ENCODE peak calls at places on chromosome 3, in seven cellular contexts. One of them, this sample, is unnamed.

GRCh38 chr3:7682822-7683229 is 818.8 kb upstream of the LMCD1 start:
- DNase-seq in stimulated activated CD4-positive, alpha-beta T cell treated with anti-CD3 and anti-CD28 coated beads, TNF-alpha, amount 100 ng/mL, for 1 hour: no peak
- DNase-seq in M059J: no peak
- DNase-seq in progenitor cell of endocrine pancreas: no peak
- DNase-seq in activated CD8-positive, alpha-beta memory T cell treated with anti-CD3 and anti-CD28 coated beads, Interleukin-2, amount 10 ng/mL, durations not matched to agents 7 days and 5 days: no peak
- DNase-seq in tibial nerve: no peak
- DNase-seq in adrenal gland: peak
- DNase-seq in this sample: peak

GRCh38 chr3:8937064-8938020 is 25.9 kb downstream of the RAD18 start:
- DNase-seq in adrenal gland: no peak
- DNase-seq in tibial nerve: no peak
- DNase-seq in stimulated activated CD4-positive, alpha-beta T cell treated with anti-CD3 and anti-CD28 coated beads, TNF-alpha, amount 100 ng/mL, for 1 hour: no peak
- DNase-seq in activated CD8-positive, alpha-beta memory T cell treated with anti-CD3 and anti-CD28 coated beads, Interleukin-2, amount 10 ng/mL, durations not matched to agents 7 days and 5 days: no peak
- DNase-seq in M059J: peak
- DNase-seq in progenitor cell of endocrine pancreas: no peak
- DNase-seq in this sample: no peak

GRCh38 chr3:32045091-32045964 is 61.1 kb upstream of the GPD1L start:
- DNase-seq in progenitor cell of endocrine pancreas: peak
- DNase-seq in tibial nerve: no peak
- DNase-seq in adrenal gland: peak
- DNase-seq in M059J: peak
- DNase-seq in activated CD8-positive, alpha-beta memory T cell treated with anti-CD3 and anti-CD28 coated beads, Interleukin-2, amount 10 ng/mL, durations not matched to agents 7 days and 5 days: no peak
- DNase-seq in stimulated activated CD4-positive, alpha-beta T cell treated with anti-CD3 and anti-CD28 coated beads, TNF-alpha, amount 100 ng/mL, for 1 hour: no peak
- DNase-seq in this sample: peak

GRCh38 chr3:154018100-154018696 is 103.0 kb upstream of the ARHGEF26 start:
- DNase-seq in stimulated activated CD4-positive, alpha-beta T cell treated with anti-CD3 and anti-CD28 coated beads, TNF-alpha, amount 100 ng/mL, for 1 hour: no peak
- DNase-seq in M059J: peak
- DNase-seq in progenitor cell of endocrine pancreas: peak
- DNase-seq in adrenal gland: no peak
- DNase-seq in tibial nerve: no peak
- DNase-seq in activated CD8-positive, alpha-beta memory T cell treated with anti-CD3 and anti-CD28 coated beads, Interleukin-2, amount 10 ng/mL, durations not matched to agents 7 days and 5 days: peak
- DNase-seq in this sample: peak

GRCh38 chr3:131738095-131738494 is 235.3 kb upstream of the MRPL3 start:
- DNase-seq in tibial nerve: no peak
- DNase-seq in M059J: no peak
- DNase-seq in adrenal gland: no peak
- DNase-seq in stimulated activated CD4-positive, alpha-beta T cell treated with anti-CD3 and anti-CD28 coated beads, TNF-alpha, amount 100 ng/mL, for 1 hour: no peak
- DNase-seq in activated CD8-positive, alpha-beta memory T cell treated with anti-CD3 and anti-CD28 coated beads, Interleukin-2, amount 10 ng/mL, durations not matched to agents 7 days and 5 days: no peak
- DNase-seq in progenitor cell of endocrine pancreas: no peak
- DNase-seq in this sample: no peak

GRCh38 chr3:126337980-126338651 is 19.1 kb downstream of the KLF15 start:
- DNase-seq in tibial nerve: no peak
- DNase-seq in activated CD8-positive, alpha-beta memory T cell treated with anti-CD3 and anti-CD28 coated beads, Interleukin-2, amount 10 ng/mL, durations not matched to agents 7 days and 5 days: no peak
- DNase-seq in progenitor cell of endocrine pancreas: no peak
- DNase-seq in stimulated activated CD4-positive, alpha-beta T cell treated with anti-CD3 and anti-CD28 coated beads, TNF-alpha, amount 100 ng/mL, for 1 hour: no peak
- DNase-seq in M059J: no peak
- DNase-seq in adrenal gland: peak
- DNase-seq in this sample: no peak

GRCh38 chr3:111610612-111611054 is 15.5 kb upstream of the ZBED2 start:
- DNase-seq in tibial nerve: no peak
- DNase-seq in progenitor cell of endocrine pancreas: no peak
- DNase-seq in stimulated activated CD4-positive, alpha-beta T cell treated with anti-CD3 and anti-CD28 coated beads, TNF-alpha, amount 100 ng/mL, for 1 hour: no peak
- DNase-seq in M059J: peak
- DNase-seq in activated CD8-positive, alpha-beta memory T cell treated with anti-CD3 and anti-CD28 coated beads, Interleukin-2, amount 10 ng/mL, durations not matched to agents 7 days and 5 days: no peak
- DNase-seq in adrenal gland: no peak
- DNase-seq in this sample: no peak

GRCh38 chr3:187223799-187224198 is 26.5 kb downstream of the RTP1 start:
- DNase-seq in progenitor cell of endocrine pancreas: no peak
- DNase-seq in adrenal gland: no peak
- DNase-seq in stimulated activated CD4-positive, alpha-beta T cell treated with anti-CD3 and anti-CD28 coated beads, TNF-alpha, amount 100 ng/mL, for 1 hour: no peak
- DNase-seq in M059J: peak
- DNase-seq in tibial nerve: no peak
- DNase-seq in activated CD8-positive, alpha-beta memory T cell treated with anti-CD3 and anti-CD28 coated beads, Interleukin-2, amount 10 ng/mL, durations not matched to agents 7 days and 5 days: no peak
- DNase-seq in this sample: no peak

GRCh38 chr3:172040976-172041963 is 1.9 kb downstream of the FNDC3B start:
- DNase-seq in stimulated activated CD4-positive, alpha-beta T cell treated with anti-CD3 and anti-CD28 coated beads, TNF-alpha, amount 100 ng/mL, for 1 hour: no peak
- DNase-seq in M059J: peak
- DNase-seq in activated CD8-positive, alpha-beta memory T cell treated with anti-CD3 and anti-CD28 coated beads, Interleukin-2, amount 10 ng/mL, durations not matched to agents 7 days and 5 days: no peak
- DNase-seq in tibial nerve: no peak
- DNase-seq in adrenal gland: no peak
- DNase-seq in progenitor cell of endocrine pancreas: no peak
- DNase-seq in this sample: no peak

GRCh38 chr3:157201648-157202278 is 41.8 kb upstream of the CCNL1 start:
- DNase-seq in M059J: peak
- DNase-seq in progenitor cell of endocrine pancreas: no peak
- DNase-seq in tibial nerve: no peak
- DNase-seq in activated CD8-positive, alpha-beta memory T cell treated with anti-CD3 and anti-CD28 coated beads, Interleukin-2, amount 10 ng/mL, durations not matched to agents 7 days and 5 days: no peak
- DNase-seq in adrenal gland: no peak
- DNase-seq in stimulated activated CD4-positive, alpha-beta T cell treated with anti-CD3 and anti-CD28 coated beads, TNF-alpha, amount 100 ng/mL, for 1 hour: no peak
- DNase-seq in this sample: no peak

GRCh38 chr3:136209921-136210320 is 13.8 kb upstream of the MSL2 start:
- DNase-seq in adrenal gland: no peak
- DNase-seq in tibial nerve: no peak
- DNase-seq in M059J: peak
- DNase-seq in activated CD8-positive, alpha-beta memory T cell treated with anti-CD3 and anti-CD28 coated beads, Interleukin-2, amount 10 ng/mL, durations not matched to agents 7 days and 5 days: no peak
- DNase-seq in stimulated activated CD4-positive, alpha-beta T cell treated with anti-CD3 and anti-CD28 coated beads, TNF-alpha, amount 100 ng/mL, for 1 hour: no peak
- DNase-seq in progenitor cell of endocrine pancreas: no peak
- DNase-seq in this sample: no peak

GRCh38 chr3:147191795-147192385 is 214.5 kb downstream of the ZIC4 start:
- DNase-seq in adrenal gland: no peak
- DNase-seq in stimulated activated CD4-positive, alpha-beta T cell treated with anti-CD3 and anti-CD28 coated beads, TNF-alpha, amount 100 ng/mL, for 1 hour: no peak
- DNase-seq in progenitor cell of endocrine pancreas: peak
- DNase-seq in tibial nerve: no peak
- DNase-seq in activated CD8-positive, alpha-beta memory T cell treated with anti-CD3 and anti-CD28 coated beads, Interleukin-2, amount 10 ng/mL, durations not matched to agents 7 days and 5 days: no peak
- DNase-seq in M059J: peak
- DNase-seq in this sample: no peak

GRCh38 chr3:16441306-16441898 is 72.1 kb downstream of the RFTN1 start:
- DNase-seq in tibial nerve: no peak
- DNase-seq in activated CD8-positive, alpha-beta memory T cell treated with anti-CD3 and anti-CD28 coated beads, Interleukin-2, amount 10 ng/mL, durations not matched to agents 7 days and 5 days: no peak
- DNase-seq in adrenal gland: no peak
- DNase-seq in progenitor cell of endocrine pancreas: no peak
- DNase-seq in stimulated activated CD4-positive, alpha-beta T cell treated with anti-CD3 and anti-CD28 coated beads, TNF-alpha, amount 100 ng/mL, for 1 hour: no peak
- DNase-seq in M059J: peak
- DNase-seq in this sample: no peak

GRCh38 chr3:159001711-159002110 is 199.9 kb downstream of the MFSD1 start:
- DNase-seq in activated CD8-positive, alpha-beta memory T cell treated with anti-CD3 and anti-CD28 coated beads, Interleukin-2, amount 10 ng/mL, durations not matched to agents 7 days and 5 days: no peak
- DNase-seq in tibial nerve: no peak
- DNase-seq in progenitor cell of endocrine pancreas: no peak
- DNase-seq in adrenal gland: no peak
- DNase-seq in M059J: peak
- DNase-seq in stimulated activated CD4-positive, alpha-beta T cell treated with anti-CD3 and anti-CD28 coated beads, TNF-alpha, amount 100 ng/mL, for 1 hour: no peak
- DNase-seq in this sample: no peak

GRCh38 chr3:67531149-67532101 is 123.0 kb downstream of the SUCLG2 start:
- DNase-seq in tibial nerve: no peak
- DNase-seq in M059J: peak
- DNase-seq in activated CD8-positive, alpha-beta memory T cell treated with anti-CD3 and anti-CD28 coated beads, Interleukin-2, amount 10 ng/mL, durations not matched to agents 7 days and 5 days: no peak
- DNase-seq in stimulated activated CD4-positive, alpha-beta T cell treated with anti-CD3 and anti-CD28 coated beads, TNF-alpha, amount 100 ng/mL, for 1 hour: no peak
- DNase-seq in adrenal gland: no peak
- DNase-seq in progenitor cell of endocrine pancreas: no peak
- DNase-seq in this sample: no peak

GRCh38 chr3:66762888-66763287 is 235.2 kb upstream of the KBTBD8 start:
- DNase-seq in adrenal gland: no peak
- DNase-seq in activated CD8-positive, alpha-beta memory T cell treated with anti-CD3 and anti-CD28 coated beads, Interleukin-2, amount 10 ng/mL, durations not matched to agents 7 days and 5 days: no peak
- DNase-seq in progenitor cell of endocrine pancreas: no peak
- DNase-seq in tibial nerve: no peak
- DNase-seq in stimulated activated CD4-positive, alpha-beta T cell treated with anti-CD3 and anti-CD28 coated beads, TNF-alpha, amount 100 ng/mL, for 1 hour: no peak
- DNase-seq in M059J: no peak
- DNase-seq in this sample: no peak

GRCh38 chr3:44442591-44443309 is 34.7 kb downstream of the ZNF445 start:
- DNase-seq in progenitor cell of endocrine pancreas: no peak
- DNase-seq in adrenal gland: peak
- DNase-seq in activated CD8-positive, alpha-beta memory T cell treated with anti-CD3 and anti-CD28 coated beads, Interleukin-2, amount 10 ng/mL, durations not matched to agents 7 days and 5 days: peak
- DNase-seq in M059J: no peak
- DNase-seq in tibial nerve: no peak
- DNase-seq in stimulated activated CD4-positive, alpha-beta T cell treated with anti-CD3 and anti-CD28 coated beads, TNF-alpha, amount 100 ng/mL, for 1 hour: no peak
- DNase-seq in this sample: no peak

GRCh38 chr3:66740260-66740659 is 239.4 kb upstream of the LRIG1 start:
- DNase-seq in tibial nerve: no peak
- DNase-seq in adrenal gland: no peak
- DNase-seq in activated CD8-positive, alpha-beta memory T cell treated with anti-CD3 and anti-CD28 coated beads, Interleukin-2, amount 10 ng/mL, durations not matched to agents 7 days and 5 days: no peak
- DNase-seq in progenitor cell of endocrine pancreas: no peak
- DNase-seq in M059J: no peak
- DNase-seq in stimulated activated CD4-positive, alpha-beta T cell treated with anti-CD3 and anti-CD28 coated beads, TNF-alpha, amount 100 ng/mL, for 1 hour: no peak
- DNase-seq in this sample: no peak

GRCh38 chr3:159828542-159828943 is 160.1 kb upstream of the IL12A start:
- DNase-seq in adrenal gland: no peak
- DNase-seq in stimulated activated CD4-positive, alpha-beta T cell treated with anti-CD3 and anti-CD28 coated beads, TNF-alpha, amount 100 ng/mL, for 1 hour: no peak
- DNase-seq in tibial nerve: no peak
- DNase-seq in M059J: peak
- DNase-seq in progenitor cell of endocrine pancreas: no peak
- DNase-seq in activated CD8-positive, alpha-beta memory T cell treated with anti-CD3 and anti-CD28 coated beads, Interleukin-2, amount 10 ng/mL, durations not matched to agents 7 days and 5 days: no peak
- DNase-seq in this sample: no peak

GRCh38 chr3:35505181-35505580 is 134.1 kb upstream of the ARPP21 start:
- DNase-seq in progenitor cell of endocrine pancreas: peak
- DNase-seq in M059J: no peak
- DNase-seq in stimulated activated CD4-positive, alpha-beta T cell treated with anti-CD3 and anti-CD28 coated beads, TNF-alpha, amount 100 ng/mL, for 1 hour: no peak
- DNase-seq in activated CD8-positive, alpha-beta memory T cell treated with anti-CD3 and anti-CD28 coated beads, Interleukin-2, amount 10 ng/mL, durations not matched to agents 7 days and 5 days: no peak
- DNase-seq in tibial nerve: no peak
- DNase-seq in adrenal gland: peak
- DNase-seq in this sample: no peak

GRCh38 chr3:50345586-50345985 is at the start of gene ZMYND10:
- DNase-seq in stimulated activated CD4-positive, alpha-beta T cell treated with anti-CD3 and anti-CD28 coated beads, TNF-alpha, amount 100 ng/mL, for 1 hour: no peak
- DNase-seq in tibial nerve: no peak
- DNase-seq in M059J: peak
- DNase-seq in progenitor cell of endocrine pancreas: no peak
- DNase-seq in adrenal gland: peak
- DNase-seq in activated CD8-positive, alpha-beta memory T cell treated with anti-CD3 and anti-CD28 coated beads, Interleukin-2, amount 10 ng/mL, durations not matched to agents 7 days and 5 days: peak
- DNase-seq in this sample: peak

GRCh38 chr3:108441081-108441507 is 69.3 kb downstream of the MYH15 start:
- DNase-seq in adrenal gland: no peak
- DNase-seq in progenitor cell of endocrine pancreas: no peak
- DNase-seq in stimulated activated CD4-positive, alpha-beta T cell treated with anti-CD3 and anti-CD28 coated beads, TNF-alpha, amount 100 ng/mL, for 1 hour: no peak
- DNase-seq in activated CD8-positive, alpha-beta memory T cell treated with anti-CD3 and anti-CD28 coated beads, Interleukin-2, amount 10 ng/mL, durations not matched to agents 7 days and 5 days: no peak
- DNase-seq in M059J: no peak
- DNase-seq in tibial nerve: no peak
- DNase-seq in this sample: no peak

GRCh38 chr3:119657887-119658702 is 2.3 kb downstream of the POPDC2 start:
- DNase-seq in stimulated activated CD4-positive, alpha-beta T cell treated with anti-CD3 and anti-CD28 coated beads, TNF-alpha, amount 100 ng/mL, for 1 hour: no peak
- DNase-seq in adrenal gland: no peak
- DNase-seq in progenitor cell of endocrine pancreas: no peak
- DNase-seq in activated CD8-positive, alpha-beta memory T cell treated with anti-CD3 and anti-CD28 coated beads, Interleukin-2, amount 10 ng/mL, durations not matched to agents 7 days and 5 days: no peak
- DNase-seq in M059J: no peak
- DNase-seq in tibial nerve: no peak
- DNase-seq in this sample: no peak

GRCh38 chr3:156516284-156516683 is 38.6 kb downstream of the SSR3 start:
- DNase-seq in activated CD8-positive, alpha-beta memory T cell treated with anti-CD3 and anti-CD28 coated beads, Interleukin-2, amount 10 ng/mL, durations not matched to agents 7 days and 5 days: no peak
- DNase-seq in progenitor cell of endocrine pancreas: no peak
- DNase-seq in M059J: no peak
- DNase-seq in tibial nerve: no peak
- DNase-seq in stimulated activated CD4-positive, alpha-beta T cell treated with anti-CD3 and anti-CD28 coated beads, TNF-alpha, amount 100 ng/mL, for 1 hour: no peak
- DNase-seq in adrenal gland: peak
- DNase-seq in this sample: peak

GRCh38 chr3:56042326-56042951 is 425.8 kb downstream of the ERC2 start:
- DNase-seq in progenitor cell of endocrine pancreas: no peak
- DNase-seq in tibial nerve: no peak
- DNase-seq in activated CD8-positive, alpha-beta memory T cell treated with anti-CD3 and anti-CD28 coated beads, Interleukin-2, amount 10 ng/mL, durations not matched to agents 7 days and 5 days: no peak
- DNase-seq in adrenal gland: no peak
- DNase-seq in stimulated activated CD4-positive, alpha-beta T cell treated with anti-CD3 and anti-CD28 coated beads, TNF-alpha, amount 100 ng/mL, for 1 hour: no peak
- DNase-seq in M059J: peak
- DNase-seq in this sample: no peak

GRCh38 chr3:42701371-42702065 is 1.1 kb downstream of the HHATL start:
- DNase-seq in tibial nerve: no peak
- DNase-seq in activated CD8-positive, alpha-beta memory T cell treated with anti-CD3 and anti-CD28 coated beads, Interleukin-2, amount 10 ng/mL, durations not matched to agents 7 days and 5 days: peak
- DNase-seq in progenitor cell of endocrine pancreas: peak
- DNase-seq in adrenal gland: peak
- DNase-seq in stimulated activated CD4-positive, alpha-beta T cell treated with anti-CD3 and anti-CD28 coated beads, TNF-alpha, amount 100 ng/mL, for 1 hour: peak
- DNase-seq in M059J: peak
- DNase-seq in this sample: peak

GRCh38 chr3:36365829-36366228 is 14.5 kb upstream of the STAC start:
- DNase-seq in adrenal gland: no peak
- DNase-seq in M059J: no peak
- DNase-seq in activated CD8-positive, alpha-beta memory T cell treated with anti-CD3 and anti-CD28 coated beads, Interleukin-2, amount 10 ng/mL, durations not matched to agents 7 days and 5 days: no peak
- DNase-seq in tibial nerve: no peak
- DNase-seq in progenitor cell of endocrine pancreas: no peak
- DNase-seq in stimulated activated CD4-positive, alpha-beta T cell treated with anti-CD3 and anti-CD28 coated beads, TNF-alpha, amount 100 ng/mL, for 1 hour: no peak
- DNase-seq in this sample: no peak

GRCh38 chr3:156518726-156519125 is 36.2 kb downstream of the SSR3 start:
- DNase-seq in progenitor cell of endocrine pancreas: no peak
- DNase-seq in M059J: no peak
- DNase-seq in tibial nerve: no peak
- DNase-seq in adrenal gland: no peak
- DNase-seq in activated CD8-positive, alpha-beta memory T cell treated with anti-CD3 and anti-CD28 coated beads, Interleukin-2, amount 10 ng/mL, durations not matched to agents 7 days and 5 days: no peak
- DNase-seq in stimulated activated CD4-positive, alpha-beta T cell treated with anti-CD3 and anti-CD28 coated beads, TNF-alpha, amount 100 ng/mL, for 1 hour: no peak
- DNase-seq in this sample: no peak

GRCh38 chr3:6578526-6578925 is 282.4 kb upstream of the GRM7 start:
- DNase-seq in M059J: no peak
- DNase-seq in tibial nerve: no peak
- DNase-seq in activated CD8-positive, alpha-beta memory T cell treated with anti-CD3 and anti-CD28 coated beads, Interleukin-2, amount 10 ng/mL, durations not matched to agents 7 days and 5 days: no peak
- DNase-seq in adrenal gland: no peak
- DNase-seq in stimulated activated CD4-positive, alpha-beta T cell treated with anti-CD3 and anti-CD28 coated beads, TNF-alpha, amount 100 ng/mL, for 1 hour: no peak
- DNase-seq in progenitor cell of endocrine pancreas: no peak
- DNase-seq in this sample: no peak

GRCh38 chr3:17456036-17456435 is 286.4 kb downstream of the TBC1D5 start:
- DNase-seq in progenitor cell of endocrine pancreas: no peak
- DNase-seq in M059J: peak
- DNase-seq in stimulated activated CD4-positive, alpha-beta T cell treated with anti-CD3 and anti-CD28 coated beads, TNF-alpha, amount 100 ng/mL, for 1 hour: no peak
- DNase-seq in adrenal gland: no peak
- DNase-seq in tibial nerve: no peak
- DNase-seq in activated CD8-positive, alpha-beta memory T cell treated with anti-CD3 and anti-CD28 coated beads, Interleukin-2, amount 10 ng/mL, durations not matched to agents 7 days and 5 days: no peak
- DNase-seq in this sample: no peak

GRCh38 chr3:59559721-59560514 is 510.1 kb upstream of the CFAP20DC start:
- DNase-seq in adrenal gland: no peak
- DNase-seq in M059J: peak
- DNase-seq in progenitor cell of endocrine pancreas: no peak
- DNase-seq in activated CD8-positive, alpha-beta memory T cell treated with anti-CD3 and anti-CD28 coated beads, Interleukin-2, amount 10 ng/mL, durations not matched to agents 7 days and 5 days: no peak
- DNase-seq in stimulated activated CD4-positive, alpha-beta T cell treated with anti-CD3 and anti-CD28 coated beads, TNF-alpha, amount 100 ng/mL, for 1 hour: no peak
- DNase-seq in tibial nerve: no peak
- DNase-seq in this sample: no peak

GRCh38 chr3:148955544-148956346 is 35.6 kb upstream of the GYG1 start:
- DNase-seq in M059J: peak
- DNase-seq in adrenal gland: peak
- DNase-seq in stimulated activated CD4-positive, alpha-beta T cell treated with anti-CD3 and anti-CD28 coated beads, TNF-alpha, amount 100 ng/mL, for 1 hour: no peak
- DNase-seq in activated CD8-positive, alpha-beta memory T cell treated with anti-CD3 and anti-CD28 coated beads, Interleukin-2, amount 10 ng/mL, durations not matched to agents 7 days and 5 days: peak
- DNase-seq in progenitor cell of endocrine pancreas: no peak
- DNase-seq in tibial nerve: peak
- DNase-seq in this sample: no peak

GRCh38 chr3:189652042-189652441 is 20.9 kb downstream of the TP63 start:
- DNase-seq in activated CD8-positive, alpha-beta memory T cell treated with anti-CD3 and anti-CD28 coated beads, Interleukin-2, amount 10 ng/mL, durations not matched to agents 7 days and 5 days: no peak
- DNase-seq in M059J: peak
- DNase-seq in progenitor cell of endocrine pancreas: peak
- DNase-seq in adrenal gland: no peak
- DNase-seq in stimulated activated CD4-positive, alpha-beta T cell treated with anti-CD3 and anti-CD28 coated beads, TNF-alpha, amount 100 ng/mL, for 1 hour: no peak
- DNase-seq in tibial nerve: no peak
- DNase-seq in this sample: no peak

This sample was measured in right cardiac atrium.